ENCODE peak calls at places on chromosomes 12 and 14, in six cellular contexts. H, Q, P, G, R and K are unnamed samples.

GRCh38 chr12:108320503-108321293 is 18.4 kb downstream of the CMKLR1 start:
- DNase-seq in H (no peak), Q (no peak), P (no peak), G (peak), R (no peak), K (no peak)

GRCh38 chr12:105226219-105226618 is 9.8 kb downstream of the APPL2 start:
- DNase-seq in H (peak), Q (peak), P (peak), G (no peak), R (peak), K (no peak)

GRCh38 chr14:74875941-74876913 is at the start of gene PROX2:
- DNase-seq in H (peak), Q (no peak), P (peak), G (peak), R (no peak), K (no peak)

GRCh38 chr12:124512667-124513296 is 54.6 kb downstream of the NCOR2 start:
- DNase-seq in H (peak), Q (no peak), P (no peak), G (peak), R (peak), K (peak)

GRCh38 chr14:42140831-42141279 is 534.2 kb downstream of the LRFN5 start:
- DNase-seq in H (peak), Q (no peak), P (no peak), G (no peak), R (peak), K (no peak)

GRCh38 chr12:11568762-11569478 is 80.6 kb upstream of the ETV6 start:
- DNase-seq in H (no peak), Q (no peak), P (no peak), G (no peak), R (no peak), K (no peak)

GRCh38 chr12:9721394-9722092 is 11.4 kb downstream of the CLECL1 start:
- DNase-seq in H (peak), Q (no peak), P (no peak), G (no peak), R (peak), K (no peak)

GRCh38 chr14:53411110-53411509 is 258.0 kb upstream of the DDHD1 start:
- DNase-seq in H (peak), Q (no peak), P (no peak), G (no peak), R (peak), K (no peak)

GRCh38 chr12:11652351-11653040 is 3.0 kb downstream of the ETV6 start:
- DNase-seq in H (peak), Q (peak), P (peak), G (no peak), R (no peak), K (no peak)